ENCODE peak calls at places on chromosomes 12 and 14, in seven cellular contexts. R is heart left ventricle, F is left ventricle myocardium inferior, K is mammary epithelial cell, H is spleen, E is tibial nerve, I is ovary. D is an unnamed sample.

GRCh38 chr14:104264495-104265265 is 126.3 kb downstream of the KIF26A start:
- DNase-seq in R (no peak), F (no peak), K (no peak), H (peak; percentile 60), E (no peak), I (peak; percentile 14), D (peak; percentile 34)

GRCh38 chr14:87494010-87494409 is 499.0 kb downstream of the GALC start:
- DNase-seq in R (no peak), F (no peak), K (no peak), H (no peak), E (no peak), I (no peak), D (no peak)

GRCh38 chr12:108565976-108566375 is 3.6 kb downstream of the ISCU start:
- DNase-seq in R (peak; percentile 85), F (peak; percentile 81), K (peak; percentile 91), H (peak; percentile 87), E (no peak), I (peak; percentile 41), D (peak; percentile 76)

GRCh38 chr12:51976376-51977160 is 25.1 kb downstream of the ACVR1B start:
- DNase-seq in R (no peak), F (no peak), K (no peak), H (no peak), E (no peak), I (no peak), D (no peak)

GRCh38 chr12:72277415-72277814 is 5.2 kb downstream of the TRHDE start:
- DNase-seq in R (no peak), F (no peak), K (no peak), H (no peak), E (no peak), I (no peak), D (no peak)

GRCh38 chr14:61584258-61584657 is 111.1 kb upstream of the HIF1A start:
- DNase-seq in R (no peak), F (no peak), K (peak; percentile 76), H (no peak), E (no peak), I (no peak), D (no peak)

GRCh38 chr14:104390941-104391901 is 188.3 kb upstream of the C14orf180 start:
- DNase-seq in R (peak; percentile 18), F (peak; percentile 13), K (no peak), H (peak; percentile 77), E (no peak), I (no peak), D (peak; percentile 34)

GRCh38 chr12:70402597-70402996 is 36.5 kb downstream of the KCNMB4 start:
- DNase-seq in R (no peak), F (no peak), K (no peak), H (no peak), E (no peak), I (no peak), D (no peak)

GRCh38 chr14:68576496-68577244 is 216.2 kb downstream of the ZFP36L1 start:
- DNase-seq in R (no peak), F (no peak), K (peak; percentile 52), H (no peak), E (no peak), I (no peak), D (no peak)

GRCh38 chr14:95380350-95381042 is 60.8 kb upstream of the CLMN start:
- DNase-seq in R (no peak), F (no peak), K (no peak), H (no peak), E (no peak), I (no peak), D (no peak)
- H3K27ac ChIP-seq in R (no peak overlapping the region), F (no peak overlapping the region), K (no peak overlapping the region), H (no peak overlapping the region), E (no peak overlapping the region), I (no peak overlapping the region), D (no peak overlapping the region)

GRCh38 chr12:121829250-121829918 is 25.6 kb downstream of the SETD1B start:
- DNase-seq in R (no peak), F (no peak), K (no peak), H (no peak), E (no peak), I (no peak), D (no peak)

GRCh38 chr12:121831571-121832235 is 27.0 kb downstream of the HPD start:
- DNase-seq in R (no peak), F (no peak), K (no peak), H (no peak), E (no peak), I (no peak), D (no peak)

GRCh38 chr12:121830134-121830533 is 26.3 kb downstream of the SETD1B start:
- DNase-seq in R (no peak), F (no peak), K (no peak), H (no peak), E (no peak), I (no peak), D (no peak)

GRCh38 chr12:121828826-121829225 is 25.0 kb downstream of the SETD1B start:
- DNase-seq in R (no peak), F (no peak), K (no peak), H (no peak), E (no peak), I (no peak), D (no peak)

DNA sequence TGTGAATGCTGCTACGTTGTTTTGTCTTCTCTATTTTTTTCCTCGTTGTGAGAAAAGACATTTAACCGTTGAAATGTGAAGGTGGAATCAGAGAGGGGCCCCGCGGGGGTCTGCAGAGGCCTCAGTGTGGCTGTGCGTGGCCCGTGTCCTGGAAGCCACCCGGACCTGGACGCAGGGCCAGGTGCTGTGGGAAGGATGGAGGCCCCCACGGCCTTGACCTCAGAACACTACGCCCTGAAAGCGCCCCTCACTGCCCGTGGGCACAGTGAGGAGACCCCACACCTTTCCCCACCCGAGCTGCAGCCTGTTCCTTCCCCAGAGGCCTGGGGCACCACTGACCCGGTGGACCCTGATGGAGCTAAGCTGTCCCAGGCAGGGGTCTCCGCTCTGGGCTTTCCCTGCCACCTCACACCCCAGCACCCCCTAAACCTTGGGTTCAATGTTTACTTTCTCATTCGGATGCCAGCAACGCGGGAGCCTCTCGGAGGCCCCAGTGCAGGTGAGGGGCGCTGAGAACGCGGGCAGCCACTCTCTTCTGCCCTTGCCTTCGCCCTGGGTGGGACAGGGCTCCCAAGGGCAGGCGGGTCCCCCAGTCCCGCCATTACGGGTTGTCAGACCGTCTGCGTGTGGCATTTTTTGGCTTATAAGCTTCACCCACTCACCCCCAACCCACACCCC is 26.9 kb downstream of the SETD1B start:
- DNase-seq in R (no peak), F (no peak), K (no peak), H (no peak), E (no peak), I (no peak), D (no peak)
- TF ChIP-seq CTCF in R (no peak), F (no peak), K (no peak), H (no peak), E (no peak), I (no peak), D (no peak)

GRCh38 chr14:105490572-105491365 is at the start of gene TEDC1:
- DNase-seq in R (peak; percentile 100), F (peak; percentile 100), K (peak; percentile 100), H (peak; percentile 100), E (peak; percentile 100), I (peak; percentile 99), D (peak; percentile 100)

GRCh38 chr14:105490318-105490571 is 801 bp upstream of the TEDC1 start:
- DNase-seq in R (no peak), F (peak; percentile 52), K (no peak), H (no peak), E (no peak), I (peak; percentile 80), D (no peak)

GRCh38 chr14:105487986-105488777 is 1.5 kb downstream of the CRIP1 start:
- DNase-seq in R (no peak), F (peak; percentile 26), K (no peak), H (no peak), E (no peak), I (peak; percentile 53), D (peak; percentile 62)

GRCh38 chr14:105488781-105489606 is 2.1 kb upstream of the TEDC1 start:
- DNase-seq in R (no peak), F (peak; percentile 22), K (no peak), H (no peak), E (no peak), I (peak; percentile 50), D (peak; percentile 65)

GRCh38 chr14:105489607-105490317 is 1.3 kb upstream of the TEDC1 start:
- DNase-seq in R (peak; percentile 84), F (peak; percentile 84), K (peak; percentile 84), H (peak; percentile 94), E (peak; percentile 82), I (peak; percentile 86), D (peak; percentile 89)
- H3K27ac ChIP-seq in R (peak overlapping the region; percentile 96), F (peak overlapping the region; percentile 100), K (peak overlapping the region; percentile 83), H (peak overlapping the region; percentile 86), E (peak overlapping the region; percentile 97), I (peak overlapping the region; percentile 66), D (peak overlapping the region; percentile 98)

DNA sequence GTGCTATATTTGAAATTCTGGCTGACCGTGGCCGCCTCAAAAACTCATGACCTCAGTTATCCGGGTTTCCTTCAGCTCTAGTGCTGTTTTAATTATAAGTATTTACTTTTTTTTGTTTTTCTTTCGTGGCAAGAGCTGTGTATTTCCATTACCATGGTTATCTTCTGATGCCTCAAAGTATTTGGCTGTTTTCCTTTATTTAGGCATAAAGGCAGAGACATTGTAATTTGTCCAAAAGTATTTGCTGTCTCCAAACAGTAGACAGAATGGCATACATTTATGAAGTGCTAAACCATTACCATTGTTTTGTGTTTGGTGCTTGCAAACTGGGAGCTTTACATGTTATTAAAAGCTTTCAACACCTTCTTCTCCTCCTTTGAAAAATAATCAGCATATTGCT is 46.2 kb downstream of the FLRT2 start:
- DNase-seq in R (no peak), F (no peak), K (no peak), H (no peak), E (no peak), I (no peak), D (no peak)
- TF ChIP-seq CTCF in R (no peak), F (no peak), K (no peak), H (no peak), E (no peak), I (no peak), D (no peak)

GRCh38 chr12:43147893-43148292 is 404.1 kb downstream of the ADAMTS20 start:
- DNase-seq in R (no peak), F (no peak), K (peak; percentile 5), H (no peak), E (no peak), I (no peak), D (no peak)
- H3K27ac ChIP-seq in R (no peak overlapping the region), F (no peak overlapping the region), K (peak overlapping the region; percentile 30), H (no peak overlapping the region), E (peak overlapping the region; percentile 1), I (no peak overlapping the region), D (no peak overlapping the region)

DNA sequence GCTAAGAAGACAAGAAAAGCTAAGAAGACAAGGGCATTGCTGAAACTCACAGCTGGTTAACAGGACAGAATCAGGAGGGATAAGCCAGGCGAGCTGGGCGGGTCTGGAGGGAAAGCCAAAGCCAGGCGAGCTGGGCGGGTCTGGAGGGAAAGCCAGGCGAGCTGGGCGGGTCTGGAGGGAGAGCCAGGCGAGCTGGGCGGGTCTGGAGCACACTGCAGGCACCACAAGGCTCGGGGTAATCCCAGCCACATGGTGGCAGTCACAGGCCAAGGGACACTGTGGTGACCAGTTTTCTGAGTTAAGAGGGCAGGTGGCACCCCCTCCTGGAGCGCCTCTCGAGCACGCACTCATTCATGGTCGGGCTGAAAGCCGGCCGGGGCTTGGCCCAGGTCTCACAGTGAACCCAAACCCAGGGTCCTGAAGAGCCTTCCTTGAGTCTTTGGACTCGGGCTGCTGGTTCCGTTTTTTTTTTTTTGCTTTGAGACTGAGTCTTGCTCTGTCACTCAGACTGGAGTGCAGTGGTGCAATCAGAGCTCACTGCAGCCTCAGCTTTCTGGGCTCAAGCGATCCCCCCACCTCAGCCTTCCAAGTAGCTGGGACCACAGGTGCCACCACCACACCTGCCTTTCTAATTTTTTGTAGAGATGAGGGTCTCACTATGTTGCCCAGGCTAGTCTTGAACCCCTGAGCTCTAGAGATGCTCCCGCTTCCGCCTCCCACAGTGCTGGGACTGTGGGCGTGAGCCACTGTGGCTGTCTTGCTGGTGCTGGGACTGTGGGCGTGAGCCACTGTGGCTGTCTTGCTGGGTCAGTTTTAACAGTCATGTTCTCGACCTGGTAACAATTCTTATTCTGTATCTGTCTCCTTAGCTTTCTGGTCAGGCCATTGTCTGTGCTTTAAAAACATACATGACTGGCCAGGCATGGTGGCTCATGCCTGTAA is 40.2 kb downstream of the HSP90AA1 start:
- DNase-seq in R (peak; percentile 90), F (peak; percentile 84), K (peak; percentile 39), H (peak; percentile 82), E (peak; percentile 70), I (peak; percentile 66), D (peak; percentile 85)
- TF ChIP-seq CTCF in R (peak; percentile 46), F (peak; percentile 68), K (no peak), H (peak; percentile 16), E (peak; percentile 49), I (no peak), D (peak; percentile 40)

D was measured in right atrium auricular region.